ENCODE peak calls at places on chromosomes 1 and 21, in five cellular contexts. B is activated naive CD4-positive, alpha-beta T cell treated with Interleukin-2 at 50 U/mL for 16 hours; Q is SW480; A is SW 1271; W is neural crest cell. Z is an unnamed sample.

GRCh38 chr1:166868639-166869038 is 7.4 kb downstream of the TADA1 start:
- DNase-seq in B (no peak), A (no peak), W (no peak), Q (no peak), Z (no peak)

GRCh38 chr21:43341349-43342163 is 85.4 kb downstream of the SIK1 start:
- DNase-seq in B (no peak), Q (peak; percentile 37), W (no peak), A (no peak), Z (no peak)

GRCh38 chr1:203628185-203628996 is 1.8 kb downstream of the ATP2B4 start:
- DNase-seq in Q (no peak), A (no peak), B (no peak), W (peak; percentile 22), Z (peak; percentile 57)

GRCh38 chr1:244290386-244290785 is 161.3 kb downstream of the ADSS2 start:
- DNase-seq in B (no peak), Q (peak; percentile 57), W (no peak), A (no peak), Z (no peak)

GRCh38 chr1:84988588-84988987 is 8.3 kb downstream of the MCOLN2 start:
- DNase-seq in Q (no peak), B (no peak), A (no peak), W (no peak), Z (no peak)

GRCh38 chr1:31371560-31371959 is 1.3 kb downstream of the FABP3 start:
- DNase-seq in B (no peak), A (no peak), W (no peak), Q (no peak), Z (no peak)

GRCh38 chr1:36516372-36517018 is 33.8 kb upstream of the CSF3R start:
- DNase-seq in Q (peak; percentile 51), W (peak; percentile 45), B (peak; percentile 42), A (no peak), Z (peak; percentile 65)

GRCh38 chr1:27963393-27963792 is 3.6 kb downstream of the XKR8 start:
- DNase-seq in Q (no peak), B (no peak), W (no peak), A (no peak), Z (no peak)

GRCh38 chr1:152517237-152517811 is 3.0 kb downstream of the CRCT1 start:
- DNase-seq in Q (peak; percentile 72), W (no peak), B (no peak), A (no peak), Z (no peak)

GRCh38 chr1:75795703-75796193 is 934 bp upstream of the MSH4 start:
- DNase-seq in Q (no peak), W (no peak), A (no peak), B (no peak), Z (no peak)

GRCh38 chr1:230684146-230684545 is 29.8 kb downstream of the AGT start:
- DNase-seq in A (no peak), W (no peak), Q (no peak), B (no peak), Z (no peak)

GRCh38 chr1:99558539-99558938 is 87.4 kb upstream of the PALMD start:
- DNase-seq in W (no peak), B (no peak), Q (no peak), A (no peak), Z (no peak)

GRCh38 chr1:84298336-84298687 is 3.2 kb upstream of the SAMD13 start:
- DNase-seq in B (peak; percentile 44), W (peak; percentile 40), Q (peak; percentile 51), A (no peak), Z (peak; percentile 76)

GRCh38 chr1:48817505-48818114 is 40.9 kb upstream of the BEND5 start:
- DNase-seq in W (peak; percentile 51), Q (peak; percentile 21), A (no peak), B (no peak), Z (peak; percentile 74)

GRCh38 chr21:21196848-21197247 is 198.6 kb downstream of the NCAM2 start:
- DNase-seq in A (no peak), B (no peak), Q (no peak), W (no peak), Z (no peak)

GRCh38 chr21:44518684-44519083 is 21.3 kb downstream of the KRTAP10-1 start:
- DNase-seq in B (no peak), A (no peak), W (no peak), Q (no peak), Z (peak; percentile 24)

GRCh38 chr1:201630582-201630981 is 91.7 kb downstream of the NAV1 start:
- DNase-seq in A (no peak), Q (no peak), B (no peak), W (no peak), Z (no peak)

GRCh38 chr1:64624446-64624766 is 120.5 kb upstream of the RAVER2 start:
- DNase-seq in W (no peak), A (no peak), B (no peak), Q (no peak), Z (no peak)

GRCh38 chr1:17335821-17336718 is 28.1 kb downstream of the PADI4 start:
- DNase-seq in A (no peak), Q (peak; percentile 66), W (peak; percentile 81), B (peak; percentile 53), Z (peak; percentile 51)

GRCh38 chr1:181081399-181081798 is 7.1 kb upstream of the IER5 start:
- DNase-seq in W (no peak), A (no peak), Q (no peak), B (no peak), Z (no peak)

GRCh38 chr1:22287273-22287672 is 144.4 kb upstream of the WNT4 start:
- DNase-seq in Q (no peak), A (no peak), B (no peak), W (no peak), Z (no peak)

GRCh38 chr1:204325944-204326343 is 33.8 kb downstream of the PLEKHA6 start:
- DNase-seq in Q (no peak), A (no peak), B (no peak), W (no peak), Z (no peak)

GRCh38 chr1:5590717-5591116 is 401.5 kb downstream of the NPHP4 start:
- DNase-seq in A (no peak), W (no peak), B (no peak), Q (no peak), Z (no peak)

GRCh38 chr1:119061700-119062099 is 73.6 kb upstream of the TBX15 start:
- DNase-seq in B (no peak), W (no peak), A (no peak), Q (no peak), Z (no peak)

GRCh38 chr1:201019321-201019977 is 4.1 kb downstream of the KIF21B start:
- DNase-seq in A (no peak), B (peak; percentile 91), Q (peak; percentile 91), W (no peak), Z (peak; percentile 93)

GRCh38 chr1:47709302-47710074 is 271.6 kb downstream of the FOXD2 start:
- DNase-seq in Q (no peak), B (no peak), A (no peak), W (peak; percentile 54), Z (no peak)

GRCh38 chr21:34204481-34205439 is 131.4 kb downstream of the MRPS6 start:
- DNase-seq in A (no peak), B (no peak), Q (no peak), W (no peak), Z (no peak)

GRCh38 chr1:153678519-153679336 is at the start of gene NPR1:
- DNase-seq in A (no peak), W (no peak), B (peak; percentile 32), Q (peak; percentile 39), Z (peak; percentile 37)

GRCh38 chr21:41362605-41363369 is 960 bp downstream of the MX2 start:
- DNase-seq in A (no peak), Q (no peak), B (no peak), W (no peak), Z (peak; percentile 52)

GRCh38 chr1:218383681-218384080 is 38.5 kb downstream of the TGFB2 start:
- DNase-seq in B (no peak), W (no peak), A (no peak), Q (no peak), Z (no peak)

GRCh38 chr21:38861989-38862683 is 56.4 kb downstream of the ETS2 start:
- DNase-seq in Q (no peak), B (no peak), W (no peak), A (no peak), Z (no peak)

GRCh38 chr1:61149010-61149860 is 66.9 kb downstream of the NFIA start:
- DNase-seq in B (no peak), Q (no peak), W (no peak), A (no peak), Z (no peak)

GRCh38 chr1:46131727-46132528 is 501 bp downstream of the PIK3R3 start:
- DNase-seq in B (peak; percentile 32), A (no peak), W (peak; percentile 19), Q (peak; percentile 64), Z (peak; percentile 71)

GRCh38 chr1:183922197-183922596 is 115.3 kb downstream of the COLGALT2 start:
- DNase-seq in W (no peak), A (no peak), Q (no peak), B (no peak), Z (no peak)

GRCh38 chr1:151547119-151547899 is 7.2 kb downstream of the TUFT1 start:
- DNase-seq in W (no peak), Q (peak; percentile 73), B (no peak), A (peak; percentile 70), Z (peak; percentile 76)

GRCh38 chr1:5594056-5594956 is 397.9 kb downstream of the NPHP4 start:
- DNase-seq in B (no peak), Q (no peak), W (no peak), A (no peak), Z (no peak)

GRCh38 chr1:43671626-43672330 is 21.8 kb downstream of the KDM4A start:
- DNase-seq in W (no peak), Q (no peak), B (no peak), A (no peak), Z (no peak)

GRCh38 chr1:231162300-231162969 is 577 bp downstream of the TRIM67 start:
- DNase-seq in B (peak; percentile 20), W (peak; percentile 50), Q (no peak), A (no peak), Z (no peak)

Z was measured in Peyer's patch.